ENCODE peak calls at places on chromosome X, in nine cellular contexts. One of them, this sample, is unnamed.

GRCh38 chrX:136268051-136269048 is 17.1 kb upstream of the MAP7D3 start:
- DNase-seq in cardiac muscle cell: peak
- DNase-seq in astrocyte of the spinal cord: peak
- DNase-seq in tibial artery: no peak
- DNase-seq in retinal pigment epithelial cell: no peak
- DNase-seq in CD4-positive, alpha-beta T cell: peak
- DNase-seq in progenitor cell of endocrine pancreas: no peak
- DNase-seq in spleen: no peak
- DNase-seq in WTC11: peak
- DNase-seq in this sample: no peak

GRCh38 chrX:20061869-20062254 is 54.8 kb downstream of the MAP7D2 start:
- DNase-seq in cardiac muscle cell: peak
- DNase-seq in retinal pigment epithelial cell: peak
- DNase-seq in WTC11: no peak
- DNase-seq in astrocyte of the spinal cord: peak
- DNase-seq in CD4-positive, alpha-beta T cell: no peak
- DNase-seq in progenitor cell of endocrine pancreas: no peak
- DNase-seq in tibial artery: no peak
- DNase-seq in spleen: no peak
- DNase-seq in this sample: no peak

GRCh38 chrX:68396953-68397352 is 36.3 kb downstream of the OPHN1 start:
- DNase-seq in astrocyte of the spinal cord: no peak
- DNase-seq in spleen: no peak
- DNase-seq in progenitor cell of endocrine pancreas: no peak
- DNase-seq in WTC11: no peak
- DNase-seq in tibial artery: no peak
- DNase-seq in cardiac muscle cell: peak
- DNase-seq in CD4-positive, alpha-beta T cell: no peak
- DNase-seq in retinal pigment epithelial cell: no peak
- DNase-seq in this sample: no peak

GRCh38 chrX:42975906-42976305 is 197.9 kb upstream of the PPP1R2C start:
- DNase-seq in CD4-positive, alpha-beta T cell: no peak
- DNase-seq in tibial artery: no peak
- DNase-seq in cardiac muscle cell: no peak
- DNase-seq in retinal pigment epithelial cell: no peak
- DNase-seq in spleen: no peak
- DNase-seq in astrocyte of the spinal cord: no peak
- DNase-seq in progenitor cell of endocrine pancreas: no peak
- DNase-seq in WTC11: no peak
- DNase-seq in this sample: no peak

GRCh38 chrX:113058634-113059033 is 218.0 kb upstream of the AMOT start:
- DNase-seq in tibial artery: no peak
- DNase-seq in spleen: no peak
- DNase-seq in WTC11: no peak
- DNase-seq in progenitor cell of endocrine pancreas: no peak
- DNase-seq in cardiac muscle cell: no peak
- DNase-seq in CD4-positive, alpha-beta T cell: no peak
- DNase-seq in astrocyte of the spinal cord: peak
- DNase-seq in retinal pigment epithelial cell: no peak
- DNase-seq in this sample: no peak

GRCh38 chrX:107448625-107449468 is 605 bp upstream of the FRMPD3 start:
- DNase-seq in CD4-positive, alpha-beta T cell: no peak
- DNase-seq in retinal pigment epithelial cell: no peak
- DNase-seq in progenitor cell of endocrine pancreas: no peak
- DNase-seq in WTC11: peak
- DNase-seq in cardiac muscle cell: no peak
- DNase-seq in spleen: no peak
- DNase-seq in tibial artery: no peak
- DNase-seq in astrocyte of the spinal cord: no peak
- DNase-seq in this sample: no peak

GRCh38 chrX:53022381-53022780 is 26.2 kb upstream of the GPR173 start:
- DNase-seq in spleen: no peak
- DNase-seq in tibial artery: no peak
- DNase-seq in retinal pigment epithelial cell: no peak
- DNase-seq in WTC11: no peak
- DNase-seq in astrocyte of the spinal cord: no peak
- DNase-seq in cardiac muscle cell: no peak
- DNase-seq in CD4-positive, alpha-beta T cell: no peak
- DNase-seq in progenitor cell of endocrine pancreas: no peak
- DNase-seq in this sample: no peak

GRCh38 chrX:55312655-55313054 is 47.9 kb upstream of the PAGE3 start:
- DNase-seq in WTC11: no peak
- DNase-seq in CD4-positive, alpha-beta T cell: no peak
- DNase-seq in spleen: no peak
- DNase-seq in astrocyte of the spinal cord: no peak
- DNase-seq in cardiac muscle cell: no peak
- DNase-seq in retinal pigment epithelial cell: no peak
- DNase-seq in progenitor cell of endocrine pancreas: no peak
- DNase-seq in tibial artery: no peak
- DNase-seq in this sample: no peak

GRCh38 chrX:49978191-49978590 is 55.8 kb downstream of the CLCN5 start:
- DNase-seq in astrocyte of the spinal cord: no peak
- DNase-seq in spleen: no peak
- DNase-seq in progenitor cell of endocrine pancreas: no peak
- DNase-seq in WTC11: no peak
- DNase-seq in cardiac muscle cell: no peak
- DNase-seq in CD4-positive, alpha-beta T cell: no peak
- DNase-seq in retinal pigment epithelial cell: no peak
- DNase-seq in tibial artery: no peak
- DNase-seq in this sample: no peak

GRCh38 chrX:136210243-136210642 is 41.0 kb downstream of the MAP7D3 start:
- DNase-seq in spleen: no peak
- DNase-seq in cardiac muscle cell: peak
- DNase-seq in WTC11: no peak
- DNase-seq in tibial artery: no peak
- DNase-seq in astrocyte of the spinal cord: no peak
- DNase-seq in retinal pigment epithelial cell: no peak
- DNase-seq in CD4-positive, alpha-beta T cell: no peak
- DNase-seq in progenitor cell of endocrine pancreas: no peak
- DNase-seq in this sample: no peak

GRCh38 chrX:40460926-40461325 is 119.8 kb upstream of the ATP6AP2 start:
- DNase-seq in retinal pigment epithelial cell: no peak
- DNase-seq in tibial artery: no peak
- DNase-seq in cardiac muscle cell: no peak
- DNase-seq in CD4-positive, alpha-beta T cell: no peak
- DNase-seq in spleen: no peak
- DNase-seq in progenitor cell of endocrine pancreas: no peak
- DNase-seq in astrocyte of the spinal cord: no peak
- DNase-seq in WTC11: no peak
- DNase-seq in this sample: no peak

GRCh38 chrX:19121898-19122640 is at the start of gene ADGRG2:
- DNase-seq in WTC11: peak
- DNase-seq in tibial artery: peak
- DNase-seq in cardiac muscle cell: peak
- DNase-seq in astrocyte of the spinal cord: peak
- DNase-seq in spleen: no peak
- DNase-seq in retinal pigment epithelial cell: no peak
- DNase-seq in CD4-positive, alpha-beta T cell: no peak
- DNase-seq in progenitor cell of endocrine pancreas: peak
- DNase-seq in this sample: no peak

GRCh38 chrX:134396174-134396573 is 63.8 kb upstream of the HPRT1 start:
- DNase-seq in CD4-positive, alpha-beta T cell: no peak
- DNase-seq in spleen: no peak
- DNase-seq in cardiac muscle cell: peak
- DNase-seq in progenitor cell of endocrine pancreas: no peak
- DNase-seq in WTC11: no peak
- DNase-seq in tibial artery: no peak
- DNase-seq in retinal pigment epithelial cell: no peak
- DNase-seq in astrocyte of the spinal cord: no peak
- DNase-seq in this sample: no peak

GRCh38 chrX:34491126-34491525 is 166.0 kb downstream of the TMEM47 start:
- DNase-seq in WTC11: no peak
- DNase-seq in CD4-positive, alpha-beta T cell: no peak
- DNase-seq in spleen: no peak
- DNase-seq in tibial artery: no peak
- DNase-seq in progenitor cell of endocrine pancreas: no peak
- DNase-seq in astrocyte of the spinal cord: peak
- DNase-seq in cardiac muscle cell: no peak
- DNase-seq in retinal pigment epithelial cell: no peak
- DNase-seq in this sample: no peak

GRCh38 chrX:114650351-114650750 is 66.5 kb downstream of the HTR2C start:
- DNase-seq in tibial artery: no peak
- DNase-seq in CD4-positive, alpha-beta T cell: no peak
- DNase-seq in spleen: no peak
- DNase-seq in astrocyte of the spinal cord: no peak
- DNase-seq in cardiac muscle cell: no peak
- DNase-seq in progenitor cell of endocrine pancreas: no peak
- DNase-seq in WTC11: no peak
- DNase-seq in retinal pigment epithelial cell: no peak
- DNase-seq in this sample: no peak

DNA sequence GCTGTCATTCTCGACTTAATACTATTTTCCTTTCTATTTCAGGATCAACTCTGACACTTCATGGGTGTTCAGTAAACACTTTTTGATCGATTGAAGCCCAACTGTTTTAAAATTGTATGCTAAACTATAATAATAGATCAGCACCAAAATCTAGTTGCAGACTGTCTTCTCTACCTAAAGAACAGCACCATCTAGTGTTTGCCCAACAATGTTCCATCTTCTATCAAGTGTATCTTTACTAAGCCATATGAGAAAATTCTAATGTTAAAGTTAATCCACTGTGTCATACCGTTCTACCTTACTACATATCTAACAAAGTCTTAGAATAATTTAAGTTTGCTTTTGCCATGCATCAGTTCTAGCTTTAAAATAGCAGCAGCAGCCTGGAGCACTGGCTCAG is 113.0 kb upstream of the PRDX4 start:
- DNase-seq in retinal pigment epithelial cell: no peak
- DNase-seq in WTC11: no peak
- DNase-seq in astrocyte of the spinal cord: peak
- DNase-seq in CD4-positive, alpha-beta T cell: no peak
- DNase-seq in tibial artery: no peak
- DNase-seq in cardiac muscle cell: peak
- DNase-seq in spleen: no peak
- DNase-seq in progenitor cell of endocrine pancreas: no peak
- DNase-seq in this sample: no peak
- TF ChIP-seq CTCF in retinal pigment epithelial cell: peak
- TF ChIP-seq CTCF in WTC11: no peak
- TF ChIP-seq CTCF in astrocyte of the spinal cord: peak
- TF ChIP-seq CTCF in CD4-positive, alpha-beta T cell: no peak
- TF ChIP-seq CTCF in tibial artery: peak
- TF ChIP-seq CTCF in cardiac muscle cell: peak
- TF ChIP-seq CTCF in spleen: no peak
- TF ChIP-seq CTCF in progenitor cell of endocrine pancreas: peak
- TF ChIP-seq CTCF in this sample: peak

DNA sequence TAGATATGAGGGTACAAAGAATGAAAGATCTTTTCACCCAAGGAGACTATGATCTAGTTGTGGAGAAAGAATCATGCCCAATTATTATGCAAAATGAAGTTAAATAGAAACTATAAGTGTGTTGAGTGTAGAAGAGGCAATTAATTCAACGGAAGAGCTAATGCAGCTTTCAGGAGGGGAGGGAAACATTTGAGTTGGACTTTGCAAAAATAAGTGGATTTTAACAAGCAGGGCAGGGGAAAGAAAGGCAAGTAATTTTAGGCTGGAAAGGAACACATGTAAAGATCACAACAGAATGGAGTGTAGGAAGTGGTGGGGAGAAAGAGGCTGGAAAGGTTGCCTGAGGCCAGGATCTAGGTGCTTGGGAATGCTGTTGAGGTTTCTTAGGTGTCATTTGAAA is 44.1 kb downstream of the KLHL15 start:
- DNase-seq in CD4-positive, alpha-beta T cell: no peak
- DNase-seq in WTC11: no peak
- DNase-seq in tibial artery: no peak
- DNase-seq in cardiac muscle cell: no peak
- DNase-seq in astrocyte of the spinal cord: no peak
- DNase-seq in retinal pigment epithelial cell: no peak
- DNase-seq in progenitor cell of endocrine pancreas: no peak
- DNase-seq in spleen: no peak
- DNase-seq in this sample: no peak
- TF ChIP-seq CTCF in CD4-positive, alpha-beta T cell: no peak
- TF ChIP-seq CTCF in WTC11: no peak
- TF ChIP-seq CTCF in tibial artery: no peak
- TF ChIP-seq CTCF in cardiac muscle cell: no peak
- TF ChIP-seq CTCF in astrocyte of the spinal cord: no peak
- TF ChIP-seq CTCF in retinal pigment epithelial cell: no peak
- TF ChIP-seq CTCF in progenitor cell of endocrine pancreas: no peak
- TF ChIP-seq CTCF in spleen: no peak
- TF ChIP-seq CTCF in this sample: no peak

GRCh38 chrX:38205037-38205436 is 15.6 kb downstream of the SRPX start:
- DNase-seq in retinal pigment epithelial cell: no peak
- DNase-seq in tibial artery: no peak
- DNase-seq in CD4-positive, alpha-beta T cell: no peak
- DNase-seq in spleen: no peak
- DNase-seq in progenitor cell of endocrine pancreas: no peak
- DNase-seq in astrocyte of the spinal cord: no peak
- DNase-seq in cardiac muscle cell: no peak
- DNase-seq in WTC11: no peak
- DNase-seq in this sample: no peak

GRCh38 chrX:38206542-38206941 is 14.1 kb downstream of the SRPX start:
- DNase-seq in progenitor cell of endocrine pancreas: no peak
- DNase-seq in cardiac muscle cell: no peak
- DNase-seq in astrocyte of the spinal cord: no peak
- DNase-seq in CD4-positive, alpha-beta T cell: no peak
- DNase-seq in WTC11: no peak
- DNase-seq in tibial artery: no peak
- DNase-seq in spleen: no peak
- DNase-seq in retinal pigment epithelial cell: no peak
- DNase-seq in this sample: no peak

GRCh38 chrX:38206036-38206435 is 14.6 kb downstream of the SRPX start:
- DNase-seq in progenitor cell of endocrine pancreas: no peak
- DNase-seq in tibial artery: no peak
- DNase-seq in astrocyte of the spinal cord: no peak
- DNase-seq in WTC11: no peak
- DNase-seq in cardiac muscle cell: no peak
- DNase-seq in CD4-positive, alpha-beta T cell: no peak
- DNase-seq in spleen: no peak
- DNase-seq in retinal pigment epithelial cell: no peak
- DNase-seq in this sample: no peak
- TF ChIP-seq CTCF in progenitor cell of endocrine pancreas: no peak
- TF ChIP-seq CTCF in tibial artery: no peak
- TF ChIP-seq CTCF in astrocyte of the spinal cord: no peak
- TF ChIP-seq CTCF in WTC11: no peak
- TF ChIP-seq CTCF in cardiac muscle cell: no peak
- TF ChIP-seq CTCF in CD4-positive, alpha-beta T cell: no peak
- TF ChIP-seq CTCF in spleen: no peak
- TF ChIP-seq CTCF in retinal pigment epithelial cell: no peak
- TF ChIP-seq CTCF in this sample: no peak

GRCh38 chrX:77412631-77413030 is 34.6 kb upstream of the FGF16 start:
- DNase-seq in spleen: no peak
- DNase-seq in tibial artery: no peak
- DNase-seq in WTC11: no peak
- DNase-seq in CD4-positive, alpha-beta T cell: no peak
- DNase-seq in retinal pigment epithelial cell: no peak
- DNase-seq in cardiac muscle cell: no peak
- DNase-seq in astrocyte of the spinal cord: no peak
- DNase-seq in progenitor cell of endocrine pancreas: no peak
- DNase-seq in this sample: no peak

GRCh38 chrX:77415882-77416281 is 31.3 kb upstream of the FGF16 start:
- DNase-seq in progenitor cell of endocrine pancreas: no peak
- DNase-seq in retinal pigment epithelial cell: no peak
- DNase-seq in CD4-positive, alpha-beta T cell: no peak
- DNase-seq in spleen: no peak
- DNase-seq in tibial artery: no peak
- DNase-seq in astrocyte of the spinal cord: no peak
- DNase-seq in cardiac muscle cell: no peak
- DNase-seq in WTC11: no peak
- DNase-seq in this sample: no peak

DNA sequence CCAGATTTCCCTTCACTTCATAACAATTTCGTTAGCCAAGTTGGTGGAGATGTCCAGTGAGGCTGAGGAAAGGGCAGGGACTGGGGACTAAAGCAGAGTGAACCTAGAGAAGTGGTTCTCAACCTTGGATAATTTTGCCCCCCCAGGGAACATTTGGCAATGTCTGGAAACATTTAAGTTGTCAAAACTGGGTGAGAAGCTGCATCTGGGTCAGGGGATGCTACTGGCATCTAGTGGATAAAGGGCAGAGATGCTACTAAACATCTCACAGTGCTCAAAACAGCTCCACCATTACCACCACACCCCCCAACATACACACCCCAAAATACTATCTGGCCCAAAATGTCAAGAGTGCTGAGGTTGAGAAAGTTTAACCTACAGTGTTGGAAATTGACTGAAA is 32.0 kb upstream of the FGF16 start:
- DNase-seq in WTC11: no peak
- DNase-seq in CD4-positive, alpha-beta T cell: no peak
- DNase-seq in retinal pigment epithelial cell: no peak
- DNase-seq in progenitor cell of endocrine pancreas: no peak
- DNase-seq in spleen: no peak
- DNase-seq in astrocyte of the spinal cord: no peak
- DNase-seq in tibial artery: no peak
- DNase-seq in cardiac muscle cell: peak
- DNase-seq in this sample: no peak
- TF ChIP-seq CTCF in WTC11: no peak
- TF ChIP-seq CTCF in CD4-positive, alpha-beta T cell: no peak
- TF ChIP-seq CTCF in retinal pigment epithelial cell: peak
- TF ChIP-seq CTCF in progenitor cell of endocrine pancreas: no peak
- TF ChIP-seq CTCF in spleen: no peak
- TF ChIP-seq CTCF in astrocyte of the spinal cord: peak
- TF ChIP-seq CTCF in tibial artery: no peak
- TF ChIP-seq CTCF in cardiac muscle cell: peak
- TF ChIP-seq CTCF in this sample: no peak

This sample was measured in thoracic aorta.